ENCODE peak calls at places on chromosomes 12 and 14, in five cellular contexts. C is AG08395, S is GM04504, V is HCEC 1CT, X is NCI-H1417. L is an unnamed sample.
A peak's percentile ranks its signal among the peaks of the same experiment; 100 is the strongest.

GRCh38 chr12:25052191-25053020 is 103.5 kb upstream of the BCAT1 start:
- DNase-seq in C (no peak), S (no peak), V (no peak), X (no peak), L (no peak)

GRCh38 chr14:64201296-64201695 is 92.9 kb downstream of the ESR2 start:
- DNase-seq in C (no peak), S (no peak), V (no peak), X (no peak), L (no peak)

GRCh38 chr14:101588286-101588975 is 27.1 kb downstream of the DIO3 start:
- DNase-seq in C (no peak), S (no peak), V (no peak), X (no peak), L (no peak)

GRCh38 chr12:212383-212798 is 1.6 kb downstream of the SLC6A12 start:
- DNase-seq in C (no peak), S (no peak), V (no peak), X (no peak), L (no peak)

GRCh38 chr12:3199551-3200031 is 122.4 kb downstream of the TSPAN9 start:
- DNase-seq in C (peak; percentile 22), S (no peak), V (no peak), X (peak; percentile 74), L (peak; percentile 77)

GRCh38 chr12:98355322-98355721 is 160.1 kb upstream of the TMPO start:
- DNase-seq in C (peak; percentile 6), S (no peak), V (peak; percentile 40), X (no peak), L (no peak)

GRCh38 chr12:89909753-89910152 is 201.1 kb upstream of the ATP2B1 start:
- DNase-seq in C (no peak), S (no peak), V (no peak), X (no peak), L (no peak)

GRCh38 chr12:47741340-47741703 is 16.0 kb upstream of the ENDOU start:
- DNase-seq in C (no peak), S (no peak), V (no peak), X (peak; percentile 85), L (peak; percentile 100)

GRCh38 chr12:143964-144649 is 69.8 kb downstream of the SLC6A12 start:
- DNase-seq in C (no peak), S (no peak), V (no peak), X (peak; percentile 31), L (peak; percentile 75)

GRCh38 chr12:14394317-14395058 is 29.0 kb downstream of the ATF7IP start:
- DNase-seq in C (peak; percentile 38), S (no peak), V (peak; percentile 69), X (no peak), L (peak; percentile 91)

GRCh38 chr12:8890313-8891084 is 23.8 kb upstream of the PHC1 start:
- DNase-seq in C (peak; percentile 65), S (peak; percentile 14), V (no peak), X (peak; percentile 45), L (peak; percentile 79)

GRCh38 chr12:67545298-67545697 is 103.2 kb upstream of the DYRK2 start:
- DNase-seq in C (peak; percentile 23), S (no peak), V (no peak), X (peak; percentile 22), L (no peak)

GRCh38 chr12:121033625-121034349 is 5.3 kb downstream of the OASL start:
- DNase-seq in C (peak; percentile 36), S (no peak), V (peak; percentile 40), X (no peak), L (peak; percentile 37)

GRCh38 chr12:107492393-107493134 is 193.0 kb upstream of the PWP1 start:
- DNase-seq in C (no peak), S (no peak), V (no peak), X (no peak), L (no peak)

GRCh38 chr12:105235747-105236476 is at the start of gene APPL2:
- DNase-seq in C (peak; percentile 94), S (peak; percentile 77), V (peak; percentile 94), X (peak; percentile 94), L (peak; percentile 98)

GRCh38 chr12:21773799-21774198 is 707 bp downstream of the KCNJ8 start:
- DNase-seq in C (no peak), S (no peak), V (peak; percentile 20), X (no peak), L (peak; percentile 63)

GRCh38 chr12:47120736-47121135 is 41.0 kb upstream of the AMIGO2 start:
- DNase-seq in C (no peak), S (no peak), V (no peak), X (no peak), L (no peak)

GRCh38 chr12:48817957-48818830 is at the start of gene CACNB3:
- DNase-seq in C (peak; percentile 66), S (no peak), V (peak; percentile 47), X (peak; percentile 94), L (peak; percentile 87)

GRCh38 chr12:94134226-94134795 is 14.1 kb upstream of the PLXNC1 start:
- DNase-seq in C (peak; percentile 82), S (peak; percentile 24), V (peak; percentile 62), X (peak; percentile 39), L (peak; percentile 81)

GRCh38 chr12:116969615-116970575 is 59.1 kb downstream of the FBXW8 start:
- DNase-seq in C (peak; percentile 63), S (peak; percentile 29), V (no peak), X (no peak), L (no peak)

GRCh38 chr14:104388011-104388521 is 191.5 kb upstream of the C14orf180 start:
- DNase-seq in C (no peak), S (no peak), V (no peak), X (no peak), L (no peak)

GRCh38 chr14:78170203-78170602 is at the start of gene NRXN3:
- DNase-seq in C (no peak), S (no peak), V (no peak), X (peak; percentile 75), L (no peak)

GRCh38 chr14:71586131-71586893 is 345.9 kb upstream of the RGS6 start:
- DNase-seq in C (peak; percentile 22), S (no peak), V (peak; percentile 29), X (peak; percentile 59), L (no peak)

GRCh38 chr12:124923906-124924734 is 9.7 kb upstream of the UBC start:
- DNase-seq in C (peak; percentile 61), S (peak; percentile 85), V (peak; percentile 87), X (no peak), L (no peak)

GRCh38 chr12:119841433-119842210 is 35.5 kb downstream of the CIT start:
- DNase-seq in C (peak; percentile 27), S (no peak), V (peak; percentile 16), X (no peak), L (no peak)

GRCh38 chr12:12726543-12727093 is 9.4 kb downstream of the CDKN1B start:
- DNase-seq in C (peak; percentile 69), S (no peak), V (peak; percentile 90), X (peak; percentile 24), L (peak; percentile 50)

L was measured in DMS53.